ENCODE peak calls at places on chromosomes 3 and 15, in six cellular contexts. One of them, this sample, is unnamed.

GRCh38 chr15:34366271-34367043 is 539 bp downstream of the LPCAT4 start:
- DNase-seq in IMR-90: peak
- DNase-seq in H9: peak
- DNase-seq in trophoblast cell: peak
- DNase-seq in mesenchymal stem cell: peak
- DNase-seq in H1: peak
- DNase-seq in this sample: peak

GRCh38 chr15:96362759-96363678 is 32.5 kb downstream of the NR2F2 start:
- DNase-seq in IMR-90: no peak
- DNase-seq in H9: peak
- DNase-seq in trophoblast cell: no peak
- DNase-seq in mesenchymal stem cell: peak
- DNase-seq in H1: peak
- DNase-seq in this sample: no peak

GRCh38 chr3:64061628-64062027 is 38.3 kb upstream of the PSMD6 start:
- DNase-seq in IMR-90: no peak
- DNase-seq in H9: no peak
- DNase-seq in trophoblast cell: no peak
- DNase-seq in mesenchymal stem cell: no peak
- DNase-seq in H1: no peak
- DNase-seq in this sample: no peak

GRCh38 chr15:89130194-89130593 is 41.9 kb downstream of the ABHD2 start:
- DNase-seq in IMR-90: no peak
- DNase-seq in H9: no peak
- DNase-seq in trophoblast cell: no peak
- DNase-seq in mesenchymal stem cell: no peak
- DNase-seq in H1: no peak
- DNase-seq in this sample: no peak

GRCh38 chr15:36186376-36186775 is 393.1 kb upstream of the CDIN1 start:
- DNase-seq in IMR-90: no peak
- DNase-seq in H9: no peak
- DNase-seq in trophoblast cell: no peak
- DNase-seq in mesenchymal stem cell: no peak
- DNase-seq in H1: no peak
- DNase-seq in this sample: no peak

GRCh38 chr3:38646630-38647029 is 2.9 kb downstream of the SCN5A start:
- DNase-seq in IMR-90: peak
- DNase-seq in H9: peak
- DNase-seq in trophoblast cell: no peak
- DNase-seq in mesenchymal stem cell: peak
- DNase-seq in H1: peak
- DNase-seq in this sample: no peak

GRCh38 chr3:189365609-189366564 is 194.1 kb downstream of the TPRG1 start:
- DNase-seq in IMR-90: no peak
- DNase-seq in H9: no peak
- DNase-seq in trophoblast cell: no peak
- DNase-seq in mesenchymal stem cell: no peak
- DNase-seq in H1: no peak
- DNase-seq in this sample: no peak

GRCh38 chr3:136728918-136729317 is 23.3 kb downstream of the STAG1 start:
- DNase-seq in IMR-90: peak
- DNase-seq in H9: peak
- DNase-seq in trophoblast cell: no peak
- DNase-seq in mesenchymal stem cell: peak
- DNase-seq in H1: no peak
- DNase-seq in this sample: no peak

GRCh38 chr15:44726136-44726535 is 10.2 kb upstream of the TRIM69 start:
- DNase-seq in IMR-90: no peak
- DNase-seq in H9: no peak
- DNase-seq in trophoblast cell: no peak
- DNase-seq in mesenchymal stem cell: no peak
- DNase-seq in H1: no peak
- DNase-seq in this sample: no peak

GRCh38 chr3:107877936-107878335 is 212.9 kb downstream of the CD47 start:
- DNase-seq in IMR-90: no peak
- DNase-seq in H9: no peak
- DNase-seq in trophoblast cell: no peak
- DNase-seq in mesenchymal stem cell: no peak
- DNase-seq in H1: no peak
- DNase-seq in this sample: no peak

GRCh38 chr3:60948488-60948887 is 302.8 kb downstream of the FHIT start:
- DNase-seq in IMR-90: no peak
- DNase-seq in H9: no peak
- DNase-seq in trophoblast cell: no peak
- DNase-seq in mesenchymal stem cell: peak
- DNase-seq in H1: no peak
- DNase-seq in this sample: no peak

GRCh38 chr3:71112576-71112975 is 471.0 kb downstream of the FOXP1 start:
- DNase-seq in IMR-90: peak
- DNase-seq in H9: no peak
- DNase-seq in trophoblast cell: no peak
- DNase-seq in mesenchymal stem cell: peak
- DNase-seq in H1: no peak
- DNase-seq in this sample: no peak

GRCh38 chr15:89498574-89498906 is 2.2 kb upstream of the RHCG start:
- DNase-seq in IMR-90: no peak
- DNase-seq in H9: no peak
- DNase-seq in trophoblast cell: no peak
- DNase-seq in mesenchymal stem cell: no peak
- DNase-seq in H1: no peak
- DNase-seq in this sample: no peak

GRCh38 chr3:160677459-160677901 is 520 bp downstream of the ARL14 start:
- DNase-seq in IMR-90: peak
- DNase-seq in H9: no peak
- DNase-seq in trophoblast cell: no peak
- DNase-seq in mesenchymal stem cell: peak
- DNase-seq in H1: no peak
- DNase-seq in this sample: no peak

GRCh38 chr3:30667250-30667585 is 60.8 kb downstream of the TGFBR2 start:
- DNase-seq in IMR-90: no peak
- DNase-seq in H9: peak
- DNase-seq in trophoblast cell: no peak
- DNase-seq in mesenchymal stem cell: peak
- DNase-seq in H1: no peak
- DNase-seq in this sample: peak

GRCh38 chr3:16551342-16551976 is 38.0 kb upstream of the RFTN1 start:
- DNase-seq in IMR-90: no peak
- DNase-seq in H9: no peak
- DNase-seq in trophoblast cell: no peak
- DNase-seq in mesenchymal stem cell: no peak
- DNase-seq in H1: no peak
- DNase-seq in this sample: no peak

GRCh38 chr15:99635794-99636193 is 70.0 kb downstream of the MEF2A start:
- DNase-seq in IMR-90: no peak
- DNase-seq in H9: no peak
- DNase-seq in trophoblast cell: peak
- DNase-seq in mesenchymal stem cell: no peak
- DNase-seq in H1: no peak
- DNase-seq in this sample: no peak

GRCh38 chr3:122258757-122259371 is 66.2 kb upstream of the CSTA start:
- DNase-seq in IMR-90: peak
- DNase-seq in H9: peak
- DNase-seq in trophoblast cell: peak
- DNase-seq in mesenchymal stem cell: peak
- DNase-seq in H1: peak
- DNase-seq in this sample: peak

GRCh38 chr3:149277338-149277813 is 55.7 kb upstream of the CP start:
- DNase-seq in IMR-90: peak
- DNase-seq in H9: no peak
- DNase-seq in trophoblast cell: no peak
- DNase-seq in mesenchymal stem cell: peak
- DNase-seq in H1: no peak
- DNase-seq in this sample: no peak

GRCh38 chr15:79680721-79681120 is 216.1 kb downstream of the MTHFS start:
- DNase-seq in IMR-90: peak
- DNase-seq in H9: no peak
- DNase-seq in trophoblast cell: no peak
- DNase-seq in mesenchymal stem cell: peak
- DNase-seq in H1: no peak
- DNase-seq in this sample: peak

GRCh38 chr3:134917631-134918030 is 122.6 kb downstream of the EPHB1 start:
- DNase-seq in IMR-90: no peak
- DNase-seq in H9: no peak
- DNase-seq in trophoblast cell: no peak
- DNase-seq in mesenchymal stem cell: no peak
- DNase-seq in H1: no peak
- DNase-seq in this sample: no peak

GRCh38 chr15:48432688-48433087 is 101.5 kb downstream of the DUT start:
- DNase-seq in IMR-90: no peak
- DNase-seq in H9: no peak
- DNase-seq in trophoblast cell: no peak
- DNase-seq in mesenchymal stem cell: no peak
- DNase-seq in H1: no peak
- DNase-seq in this sample: no peak

GRCh38 chr15:24786347-24786746 is 110.8 kb downstream of the NPAP1 start:
- DNase-seq in IMR-90: no peak
- DNase-seq in H9: no peak
- DNase-seq in trophoblast cell: no peak
- DNase-seq in mesenchymal stem cell: no peak
- DNase-seq in H1: no peak
- DNase-seq in this sample: no peak

GRCh38 chr3:45871834-45872233 is 14.5 kb upstream of the CCR9 start:
- DNase-seq in IMR-90: no peak
- DNase-seq in H9: no peak
- DNase-seq in trophoblast cell: no peak
- DNase-seq in mesenchymal stem cell: no peak
- DNase-seq in H1: no peak
- DNase-seq in this sample: no peak

GRCh38 chr15:71469393-71469792 is 341.0 kb upstream of the NR2E3 start:
- DNase-seq in IMR-90: peak
- DNase-seq in H9: peak
- DNase-seq in trophoblast cell: no peak
- DNase-seq in mesenchymal stem cell: no peak
- DNase-seq in H1: no peak
- DNase-seq in this sample: no peak

GRCh38 chr3:157776822-157777221 is 273.6 kb upstream of the VEPH1 start:
- DNase-seq in IMR-90: no peak
- DNase-seq in H9: no peak
- DNase-seq in trophoblast cell: no peak
- DNase-seq in mesenchymal stem cell: no peak
- DNase-seq in H1: no peak
- DNase-seq in this sample: no peak

GRCh38 chr15:32657198-32657886 is 15.8 kb downstream of the SCG5 start:
- DNase-seq in IMR-90: no peak
- DNase-seq in H9: no peak
- DNase-seq in trophoblast cell: no peak
- DNase-seq in mesenchymal stem cell: no peak
- DNase-seq in H1: peak
- DNase-seq in this sample: no peak

GRCh38 chr15:67003586-67003985 is 61.8 kb upstream of the SMAD3 start:
- DNase-seq in IMR-90: peak
- DNase-seq in H9: no peak
- DNase-seq in trophoblast cell: peak
- DNase-seq in mesenchymal stem cell: peak
- DNase-seq in H1: peak
- DNase-seq in this sample: no peak

GRCh38 chr3:104825116-104825515 is 541.6 kb upstream of the ALCAM start:
- DNase-seq in IMR-90: peak
- DNase-seq in H9: peak
- DNase-seq in trophoblast cell: no peak
- DNase-seq in mesenchymal stem cell: no peak
- DNase-seq in H1: peak
- DNase-seq in this sample: peak

GRCh38 chr3:155885299-155885698 is 14.8 kb downstream of the GMPS start:
- DNase-seq in IMR-90: no peak
- DNase-seq in H9: no peak
- DNase-seq in trophoblast cell: no peak
- DNase-seq in mesenchymal stem cell: no peak
- DNase-seq in H1: no peak
- DNase-seq in this sample: no peak

GRCh38 chr15:59539799-59540198 is 71.8 kb upstream of the GCNT3 start:
- DNase-seq in IMR-90: no peak
- DNase-seq in H9: no peak
- DNase-seq in trophoblast cell: no peak
- DNase-seq in mesenchymal stem cell: no peak
- DNase-seq in H1: no peak
- DNase-seq in this sample: no peak

GRCh38 chr15:39282663-39283208 is 298.1 kb upstream of the THBS1 start:
- DNase-seq in IMR-90: no peak
- DNase-seq in H9: no peak
- DNase-seq in trophoblast cell: no peak
- DNase-seq in mesenchymal stem cell: no peak
- DNase-seq in H1: no peak
- DNase-seq in this sample: no peak

GRCh38 chr3:53633197-53633787 is 138.9 kb downstream of the CACNA1D start:
- DNase-seq in IMR-90: no peak
- DNase-seq in H9: no peak
- DNase-seq in trophoblast cell: no peak
- DNase-seq in mesenchymal stem cell: no peak
- DNase-seq in H1: no peak
- DNase-seq in this sample: no peak

GRCh38 chr3:194540268-194540937 is 53.6 kb upstream of the ATP13A3 start:
- DNase-seq in IMR-90: peak
- DNase-seq in H9: no peak
- DNase-seq in trophoblast cell: no peak
- DNase-seq in mesenchymal stem cell: no peak
- DNase-seq in H1: no peak
- DNase-seq in this sample: no peak
- H2AFZ ChIP-seq in IMR-90: peak
- H2AFZ ChIP-seq in H9: no peak
- H2AFZ ChIP-seq in trophoblast cell: no peak
- H2AFZ ChIP-seq in mesenchymal stem cell: peak
- H2AFZ ChIP-seq in H1: peak
- H2AFZ ChIP-seq in this sample: peak

GRCh38 chr3:191329654-191330308 is 545 bp downstream of the UTS2B start:
- DNase-seq in IMR-90: peak
- DNase-seq in H9: peak
- DNase-seq in trophoblast cell: peak
- DNase-seq in mesenchymal stem cell: peak
- DNase-seq in H1: peak
- DNase-seq in this sample: peak
- H4K91ac ChIP-seq in IMR-90: peak
- H4K91ac ChIP-seq in H9: no peak
- H4K91ac ChIP-seq in trophoblast cell: peak
- H4K91ac ChIP-seq in mesenchymal stem cell: peak
- H4K91ac ChIP-seq in H1: no peak
- H4K91ac ChIP-seq in this sample: peak

DNA sequence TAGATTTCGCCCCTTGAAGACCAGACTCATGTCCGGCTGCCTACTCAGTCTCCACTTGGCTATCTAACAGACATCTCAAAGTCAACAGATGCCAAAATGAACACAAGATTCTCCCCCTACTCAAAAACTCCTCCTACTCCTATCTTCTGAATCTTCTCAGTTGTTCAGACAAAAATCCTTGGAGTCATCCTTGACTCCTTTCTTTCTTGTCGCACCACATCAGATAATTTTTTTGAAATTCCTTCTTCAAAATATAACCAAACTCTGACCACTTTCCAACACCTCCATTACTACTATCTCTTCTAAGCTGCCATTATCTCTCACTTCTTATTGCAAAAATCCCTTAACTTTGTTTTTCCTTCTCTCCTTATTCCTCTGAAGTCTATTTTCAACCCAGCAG is 141.9 kb upstream of the SLC7A14 start:
- DNase-seq in IMR-90: no peak
- DNase-seq in H9: no peak
- DNase-seq in trophoblast cell: no peak
- DNase-seq in mesenchymal stem cell: no peak
- DNase-seq in H1: no peak
- DNase-seq in this sample: no peak
- H2BK120ac ChIP-seq in IMR-90: peak
- H2BK120ac ChIP-seq in H9: no peak
- H2BK120ac ChIP-seq in trophoblast cell: no peak
- H2BK120ac ChIP-seq in mesenchymal stem cell: peak
- H2BK120ac ChIP-seq in H1: no peak
- H2BK120ac ChIP-seq in this sample: no peak

GRCh38 chr3:119395923-119396358 is 67.5 kb downstream of the TMEM39A start:
- DNase-seq in IMR-90: no peak
- DNase-seq in H9: no peak
- DNase-seq in trophoblast cell: no peak
- DNase-seq in mesenchymal stem cell: no peak
- DNase-seq in H1: no peak
- DNase-seq in this sample: no peak
- H2AFZ ChIP-seq in IMR-90: no peak
- H2AFZ ChIP-seq in H9: no peak
- H2AFZ ChIP-seq in trophoblast cell: no peak
- H2AFZ ChIP-seq in mesenchymal stem cell: no peak
- H2AFZ ChIP-seq in H1: no peak
- H2AFZ ChIP-seq in this sample: no peak